ENCODE peak calls at places on chromosome 20, in eight cellular contexts. I is mucosa of descending colon, S is fibroblast of pulmonary artery, M is fibroblast of lung, Y is GM23248, U is AG10803, T is epithelial cell of esophagus, Z is right cardiac atrium. R is an unnamed sample.

GRCh38 chr20:61662226-61662945 is 403.3 kb downstream of the TAF4 start:
- DNase-seq in Z (peak; percentile 51), U (no peak), Y (no peak), T (no peak), I (no peak), S (no peak), M (no peak), R (no peak)

GRCh38 chr20:24981750-24982149 is 10.8 kb downstream of the APMAP start:
- DNase-seq in U (no peak), S (no peak), M (no peak), T (no peak), I (peak; percentile 66), Y (no peak), Z (peak; percentile 84), R (peak; percentile 48)

GRCh38 chr20:57999465-58000111 is 228.9 kb downstream of the ANKRD60 start:
- DNase-seq in M (no peak), Y (no peak), Z (peak; percentile 80), S (no peak), U (no peak), T (no peak), I (peak; percentile 72), R (no peak)

GRCh38 chr20:14918981-14919380 is 581.6 kb upstream of the FLRT3 start:
- DNase-seq in T (no peak), Y (no peak), S (no peak), Z (no peak), M (no peak), U (peak; percentile 20), I (no peak), R (no peak)

GRCh38 chr20:52494244-52494643 is 302.7 kb upstream of the ZFP64 start:
- DNase-seq in U (peak; percentile 96), Y (peak; percentile 99), T (peak; percentile 97), S (peak; percentile 93), I (no peak), M (peak; percentile 99), Z (no peak), R (no peak)

GRCh38 chr20:22993823-22994222 is 41.3 kb upstream of the SSTR4 start:
- DNase-seq in S (no peak), T (no peak), Y (no peak), I (no peak), U (no peak), Z (no peak), M (no peak), R (no peak)

GRCh38 chr20:667351-668034 is 8.1 kb downstream of the SCRT2 start:
- DNase-seq in U (no peak), I (no peak), M (peak; percentile 18), Y (peak; percentile 59), T (peak; percentile 63), S (peak; percentile 43), Z (peak; percentile 83), R (peak; percentile 75)

GRCh38 chr20:56207656-56208055 is 40.9 kb upstream of the MC3R start:
- DNase-seq in I (no peak), Y (no peak), Z (no peak), M (no peak), S (no peak), T (no peak), U (no peak), R (no peak)

GRCh38 chr20:61422636-61423425 is 170.8 kb downstream of the CDH4 start:
- DNase-seq in Z (no peak), M (no peak), T (no peak), S (no peak), I (no peak), U (no peak), Y (no peak), R (no peak)

GRCh38 chr20:46317685-46318177 is 9.4 kb upstream of the CDH22 start:
- DNase-seq in M (no peak), U (no peak), I (no peak), S (no peak), Z (no peak), T (no peak), Y (no peak), R (no peak)

DNA sequence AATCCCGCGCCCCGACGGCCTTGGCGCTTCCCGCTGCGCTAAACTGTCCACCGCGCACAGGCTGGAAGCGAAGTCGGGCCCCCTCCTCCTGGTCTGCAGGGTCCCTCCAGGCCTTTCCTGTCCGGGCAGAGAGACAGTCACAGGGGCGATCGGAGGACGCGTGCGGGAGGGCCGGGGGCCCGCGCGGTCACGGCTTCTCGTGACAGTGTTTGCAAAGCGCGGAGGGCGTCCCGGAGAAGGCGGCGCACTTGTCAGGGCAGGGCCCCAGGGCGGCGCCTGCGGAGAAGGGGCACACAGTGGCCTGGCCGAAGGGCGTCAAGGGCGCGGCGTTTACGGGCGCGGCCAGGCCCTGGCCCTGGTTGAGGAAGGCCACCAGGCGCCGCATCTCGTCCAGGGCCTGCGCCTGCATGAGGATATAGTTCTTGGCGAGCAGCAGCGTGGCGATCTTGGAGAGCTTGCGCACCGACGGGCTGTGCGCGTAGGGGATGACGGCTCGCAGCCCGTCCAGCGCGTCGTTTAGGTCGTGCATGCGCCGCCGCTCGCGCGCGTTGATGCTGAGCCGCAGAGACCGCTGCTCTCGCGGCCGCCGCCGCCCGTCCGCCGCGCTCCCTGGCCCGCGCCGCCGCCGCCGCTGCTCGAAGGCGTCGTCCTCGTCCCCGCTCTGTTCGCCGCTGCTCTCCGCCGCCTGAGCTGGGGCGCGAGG is 751 bp downstream of the BHLHE23 start:
- DNase-seq in Y (no peak), S (peak; percentile 14), Z (no peak), I (no peak), U (peak; percentile 11), T (peak; percentile 25), M (peak; percentile 24), R (no peak)
- H3K4me3 ChIP-seq in Y (no peak overlapping the region), S (no peak overlapping the region), Z (no peak overlapping the region), I (no peak overlapping the region), U (no peak overlapping the region), T (no peak overlapping the region), M (no peak overlapping the region), R (no peak overlapping the region)

GRCh38 chr20:59063358-59064213 is 21.0 kb upstream of the PRELID3B start:
- DNase-seq in Z (peak; percentile 72), S (peak; percentile 80), T (peak; percentile 92), I (no peak), M (peak; percentile 92), Y (peak; percentile 40), U (peak; percentile 9), R (peak; percentile 56)

GRCh38 chr20:59068534-59068933 is 25.9 kb upstream of the PRELID3B start:
- DNase-seq in T (no peak), Z (no peak), U (no peak), Y (no peak), S (no peak), M (no peak), I (no peak), R (no peak)

GRCh38 chr20:59062057-59062456 is 19.5 kb upstream of the PRELID3B start:
- DNase-seq in S (no peak), M (no peak), Y (no peak), I (no peak), U (no peak), Z (no peak), T (peak; percentile 21), R (no peak)

GRCh38 chr20:59064214-59064722 is 21.7 kb upstream of the PRELID3B start:
- DNase-seq in Z (no peak), M (no peak), Y (no peak), T (peak; percentile 62), U (no peak), S (no peak), I (no peak), R (no peak)
- H3K4me3 ChIP-seq in Z (no peak overlapping the region), M (no peak overlapping the region), Y (no peak overlapping the region), T (no peak overlapping the region), U (no peak overlapping the region), S (no peak overlapping the region), I (no peak overlapping the region), R (peak overlapping the region; percentile 5)

GRCh38 chr20:64079273-64080012 is at the start of gene RGS19:
- DNase-seq in S (peak; percentile 67), T (peak; percentile 56), I (peak; percentile 89), Z (peak; percentile 93), U (peak; percentile 64), M (peak; percentile 67), Y (peak; percentile 67), R (peak; percentile 83)

GRCh38 chr20:64077541-64077875 is 1.8 kb downstream of the RGS19 start:
- DNase-seq in Y (no peak), U (no peak), S (no peak), Z (peak; percentile 60), I (no peak), M (no peak), T (no peak), R (no peak)

GRCh38 chr20:64078934-64079272 is 415 bp downstream of the RGS19 start:
- DNase-seq in Y (no peak), S (no peak), Z (no peak), T (no peak), I (no peak), U (no peak), M (no peak), R (no peak)

GRCh38 chr20:64077094-64077493 is 2.2 kb downstream of the RGS19 start:
- DNase-seq in U (no peak), S (no peak), T (no peak), Z (peak; percentile 80), Y (no peak), M (no peak), I (peak; percentile 82), R (no peak)

DNA sequence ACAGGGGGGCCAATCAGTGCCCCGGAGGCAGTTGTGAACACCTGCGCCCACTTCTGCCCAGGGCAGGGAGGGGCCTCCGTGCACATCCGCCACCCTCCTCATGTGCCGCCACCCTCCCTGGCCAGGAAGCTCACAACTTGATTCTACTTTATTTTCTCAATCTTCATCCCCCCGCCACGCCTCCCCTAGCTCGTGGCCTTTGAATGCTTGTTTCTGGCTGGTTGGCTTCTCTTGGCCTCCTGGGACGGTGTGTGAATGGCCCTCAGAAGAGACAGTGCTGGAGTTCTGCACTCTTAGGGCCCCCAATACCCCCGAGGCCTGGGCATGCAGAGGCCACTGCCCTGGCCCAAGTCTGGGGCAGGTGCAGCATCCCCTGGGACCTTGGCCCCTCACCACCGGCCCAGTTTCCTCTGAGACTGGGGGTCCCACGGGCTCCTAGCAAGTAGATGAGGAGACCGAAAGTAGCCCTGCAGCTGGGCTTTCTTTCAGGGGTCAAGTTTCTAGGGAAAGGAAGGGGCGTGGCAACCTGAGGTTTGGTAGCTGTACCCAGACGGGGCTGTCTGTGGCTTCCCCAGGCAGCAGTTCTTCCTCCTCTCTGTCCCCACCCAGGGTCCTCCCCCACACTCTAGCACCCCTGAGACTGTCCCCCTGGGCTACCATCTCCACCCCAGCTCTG is 1.3 kb downstream of the RGS19 start:
- DNase-seq in U (no peak), T (no peak), Z (peak; percentile 64), M (no peak), S (no peak), Y (no peak), I (peak; percentile 86), R (no peak)
- H3K4me3 ChIP-seq in U (peak overlapping the region; percentile 71), T (no peak overlapping the region), Z (peak overlapping the region; percentile 85), M (peak overlapping the region; percentile 82), S (peak overlapping the region; percentile 69), Y (peak overlapping the region; percentile 78), I (no peak overlapping the region), R (peak overlapping the region; percentile 85)

DNA sequence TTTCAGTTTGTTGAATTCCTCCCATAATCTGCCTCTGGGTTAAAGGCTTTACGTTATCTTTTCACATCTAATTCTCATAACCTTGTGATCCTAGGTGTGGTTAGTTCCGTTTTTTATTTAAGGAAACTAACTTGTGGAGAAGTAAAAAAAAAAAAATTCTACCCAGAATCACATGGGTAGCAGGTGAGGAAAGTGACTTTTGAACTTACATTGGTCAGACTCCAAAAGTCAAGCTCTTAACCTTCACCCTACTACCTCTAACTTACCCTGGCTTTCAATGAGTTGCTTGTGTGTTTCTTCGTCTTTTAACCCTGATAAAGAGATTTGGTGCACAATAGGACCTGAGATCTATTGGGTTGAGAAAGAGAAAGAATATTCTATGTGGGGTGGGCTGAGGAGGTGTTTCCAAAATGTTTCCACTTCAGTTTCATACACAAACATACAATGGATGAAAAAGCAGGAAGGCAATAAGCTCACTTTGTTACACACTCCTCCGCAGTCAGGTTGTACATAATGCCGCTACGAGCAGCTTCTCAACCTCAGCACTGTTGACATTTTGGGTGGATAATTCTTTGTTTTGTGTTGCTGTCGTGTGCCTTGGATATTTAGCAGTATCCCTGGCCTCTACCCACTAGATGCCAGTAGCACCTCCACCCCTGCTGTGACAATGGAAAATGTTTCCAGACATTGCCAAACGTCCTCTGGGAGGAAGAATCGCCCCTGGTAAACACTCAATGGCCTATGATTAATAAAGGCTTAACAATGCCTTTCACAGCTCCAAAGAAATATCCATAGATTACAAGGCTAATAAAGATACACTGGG is 193.0 kb upstream of the ZNF217 start:
- DNase-seq in Z (no peak), S (no peak), Y (peak; percentile 13), M (no peak), T (peak; percentile 53), I (no peak), U (no peak), R (no peak)
- H3K4me3 ChIP-seq in Z (no peak overlapping the region), S (no peak overlapping the region), Y (no peak overlapping the region), M (no peak overlapping the region), T (no peak overlapping the region), I (no peak overlapping the region), U (no peak overlapping the region), R (no peak overlapping the region)

R was measured in heart right ventricle.